ENCODE peak calls at places on chromosomes 7 and 10, in six cellular contexts. J is Daoy; T is GM13977; M is activated effector memory CD4-positive, alpha-beta T cell treated with anti-CD3 and anti-CD28 coated beads, Interleukin-2, amount 50 U/mL, for 16 hours; Z is stimulated activated CD8-positive, alpha-beta memory T cell treated with anti-CD3 and anti-CD28 coated beads, Interleukin-7, amount 100 ng/mL, for 4 hours; E is 8988T. I is an unnamed sample.

GRCh38 chr10:13683017-13683416 is 96.3 kb downstream of the PRPF18 start:
- DNase-seq in T (no peak), J (no peak), M (peak), Z (no peak), E (no peak), I (no peak)

GRCh38 chr10:113087082-113088029 is 137.3 kb downstream of the TCF7L2 start:
- DNase-seq in T (no peak), E (peak), J (peak), M (no peak), Z (no peak), I (no peak)

GRCh38 chr10:24952146-24952700 is at the start of gene PRTFDC1:
- DNase-seq in J (peak), T (peak), E (peak), M (peak), Z (peak), I (no peak)

GRCh38 chr10:85657478-85658113 is 709.0 kb downstream of the GRID1 start:
- DNase-seq in T (no peak), J (no peak), Z (no peak), E (no peak), M (no peak), I (no peak)

GRCh38 chr10:129233351-129234148 is 233.5 kb upstream of the MGMT start:
- DNase-seq in J (peak), T (no peak), M (no peak), Z (no peak), E (no peak), I (no peak)

GRCh38 chr10:115989621-115990020 is 283.4 kb downstream of the GFRA1 start:
- DNase-seq in J (no peak), E (no peak), Z (no peak), T (no peak), M (no peak), I (no peak)

GRCh38 chr7:33243319-33243881 is 114.0 kb downstream of the BBS9 start:
- DNase-seq in T (peak), Z (no peak), M (no peak), E (no peak), J (peak), I (peak)

GRCh38 chr7:70700055-70700934 is 431.6 kb upstream of the GALNT17 start:
- DNase-seq in Z (no peak), J (no peak), T (no peak), E (no peak), M (no peak), I (peak)

GRCh38 chr10:75261813-75262725 is 26.3 kb upstream of the COMTD1 start:
- DNase-seq in T (no peak), E (no peak), Z (no peak), M (no peak), J (no peak), I (no peak)

GRCh38 chr10:93437000-93437945 is 44.9 kb downstream of the MYOF start:
- DNase-seq in J (peak), E (peak), M (no peak), Z (no peak), T (no peak), I (no peak)

GRCh38 chr7:150314639-150315239 is 8.4 kb upstream of the LRRC61 start:
- DNase-seq in E (no peak), Z (no peak), J (no peak), T (no peak), M (no peak), I (no peak)

GRCh38 chr7:27936244-27937102 is 196.5 kb downstream of the TAX1BP1 start:
- DNase-seq in Z (no peak), E (no peak), M (no peak), J (no peak), T (no peak), I (no peak)

GRCh38 chr10:88835095-88835909 is 16.3 kb downstream of the ANKRD22 start:
- DNase-seq in Z (peak), E (peak), M (peak), J (peak), T (peak), I (peak)

GRCh38 chr7:129778770-129779601 is 167.5 kb downstream of the NRF1 start:
- DNase-seq in J (peak), E (peak), T (peak), M (no peak), Z (no peak), I (no peak)

GRCh38 chr7:18202315-18203045 is 174.8 kb upstream of the PRPS1L1 start:
- DNase-seq in M (no peak), E (no peak), J (no peak), Z (no peak), T (no peak), I (peak)

GRCh38 chr10:69333205-69333604 is 54.9 kb downstream of the HK1 start:
- DNase-seq in Z (no peak), T (no peak), J (no peak), M (no peak), E (no peak), I (no peak)

GRCh38 chr7:93365341-93365740 is 133.2 kb downstream of the VPS50 start:
- DNase-seq in T (no peak), Z (no peak), J (no peak), M (no peak), E (no peak), I (no peak)

GRCh38 chr7:140060243-140060630 is 2.5 kb downstream of the PARP12 start:
- DNase-seq in J (peak), T (no peak), M (peak), E (no peak), Z (no peak), I (no peak)

GRCh38 chr10:123434435-123435039 is 231.6 kb upstream of the GPR26 start:
- DNase-seq in M (no peak), J (no peak), T (no peak), Z (no peak), E (no peak), I (no peak)

GRCh38 chr10:34768972-34769330 is 46.1 kb downstream of the PARD3 start:
- DNase-seq in T (no peak), J (no peak), E (no peak), Z (no peak), M (no peak), I (no peak)

GRCh38 chr7:100705341-100705752 is 574 bp upstream of the POP7 start:
- DNase-seq in T (peak), Z (peak), J (peak), E (peak), M (peak), I (peak)

GRCh38 chr7:1987084-1987535 is 245.6 kb downstream of the MAD1L1 start:
- DNase-seq in T (no peak), Z (no peak), J (no peak), E (no peak), M (no peak), I (no peak)

GRCh38 chr10:78389419-78389818 is 355.8 kb downstream of the RPS24 start:
- DNase-seq in J (no peak), M (no peak), Z (no peak), T (no peak), E (no peak), I (no peak)

GRCh38 chr7:155483868-155484325 is 26.0 kb downstream of the EN2 start:
- DNase-seq in J (peak), T (no peak), E (no peak), M (no peak), Z (no peak), I (no peak)

GRCh38 chr7:55177589-55178261 is 158.9 kb downstream of the EGFR start:
- DNase-seq in M (no peak), E (no peak), Z (no peak), J (no peak), T (no peak), I (no peak)

GRCh38 chr10:114402871-114403544 is 1.3 kb downstream of the AFAP1L2 start:
- DNase-seq in E (no peak), J (peak), M (no peak), Z (no peak), T (peak), I (no peak)

GRCh38 chr7:16091951-16092350 is 329.4 kb downstream of the CRPPA start:
- DNase-seq in M (no peak), Z (no peak), T (no peak), J (no peak), E (no peak), I (no peak)

GRCh38 chr10:624605-625334 is 64.7 kb downstream of the DIP2C start:
- DNase-seq in E (peak), J (peak), M (no peak), Z (no peak), T (no peak), I (no peak)

GRCh38 chr10:96025566-96025965 is 17.8 kb upstream of the CCNJ start:
- DNase-seq in M (no peak), J (peak), E (no peak), Z (no peak), T (no peak), I (peak)

GRCh38 chr10:18473424-18474110 is 177.8 kb downstream of the NSUN6 start:
- DNase-seq in T (no peak), M (no peak), J (no peak), Z (no peak), E (no peak), I (no peak)

GRCh38 chr10:75774780-75775490 is 343.5 kb downstream of the LRMDA start:
- DNase-seq in J (no peak), E (no peak), T (no peak), M (no peak), Z (no peak), I (no peak)

GRCh38 chr7:150381785-150382122 is 2.6 kb downstream of the ZNF775 start:
- DNase-seq in E (no peak), J (no peak), T (no peak), M (peak), Z (no peak), I (no peak)